ENCODE peak calls at places on chromosomes 5 and 9, in six cellular contexts. One of them, this sample, is unnamed.

GRCh38 chr9:119005162-119005561 is 364.1 kb downstream of the BRINP1 start:
- DNase-seq in A549: no peak
- DNase-seq in fibroblast of pulmonary artery: no peak
- DNase-seq in neural progenitor cell: peak
- DNase-seq in cardiac muscle cell: peak
- DNase-seq in transverse colon: no peak
- DNase-seq in this sample: no peak

GRCh38 chr9:124208571-124208970 is 49.2 kb upstream of the NEK6 start:
- DNase-seq in fibroblast of pulmonary artery: no peak
- DNase-seq in cardiac muscle cell: no peak
- DNase-seq in transverse colon: no peak
- DNase-seq in neural progenitor cell: no peak
- DNase-seq in A549: no peak
- DNase-seq in this sample: no peak

GRCh38 chr5:136198453-136198852 is 5.5 kb upstream of the SMIM32 start:
- DNase-seq in neural progenitor cell: no peak
- DNase-seq in fibroblast of pulmonary artery: no peak
- DNase-seq in A549: no peak
- DNase-seq in transverse colon: no peak
- DNase-seq in cardiac muscle cell: no peak
- DNase-seq in this sample: no peak

GRCh38 chr9:38068616-38068865 is 486 bp downstream of the SHB start:
- DNase-seq in neural progenitor cell: no peak
- DNase-seq in transverse colon: peak
- DNase-seq in A549: no peak
- DNase-seq in fibroblast of pulmonary artery: peak
- DNase-seq in cardiac muscle cell: peak
- DNase-seq in this sample: peak

GRCh38 chr9:135951889-135952663 is 9.1 kb downstream of the UBAC1 start:
- DNase-seq in transverse colon: no peak
- DNase-seq in cardiac muscle cell: peak
- DNase-seq in neural progenitor cell: peak
- DNase-seq in fibroblast of pulmonary artery: no peak
- DNase-seq in A549: no peak
- DNase-seq in this sample: no peak

GRCh38 chr5:144219869-144220268 is 49.2 kb downstream of the KCTD16 start:
- DNase-seq in cardiac muscle cell: no peak
- DNase-seq in fibroblast of pulmonary artery: no peak
- DNase-seq in transverse colon: no peak
- DNase-seq in neural progenitor cell: no peak
- DNase-seq in A549: no peak
- DNase-seq in this sample: no peak

GRCh38 chr5:147701468-147701867 is 81.1 kb downstream of the JAKMIP2 start:
- DNase-seq in A549: no peak
- DNase-seq in neural progenitor cell: no peak
- DNase-seq in cardiac muscle cell: no peak
- DNase-seq in transverse colon: no peak
- DNase-seq in fibroblast of pulmonary artery: no peak
- DNase-seq in this sample: no peak

GRCh38 chr9:121485618-121486531 is 13.8 kb downstream of the GGTA1 start:
- DNase-seq in neural progenitor cell: no peak
- DNase-seq in A549: no peak
- DNase-seq in fibroblast of pulmonary artery: no peak
- DNase-seq in transverse colon: no peak
- DNase-seq in cardiac muscle cell: no peak
- DNase-seq in this sample: no peak

GRCh38 chr5:140647042-140647341 is 438 bp downstream of the NDUFA2 start:
- DNase-seq in A549: no peak
- DNase-seq in cardiac muscle cell: no peak
- DNase-seq in fibroblast of pulmonary artery: no peak
- DNase-seq in neural progenitor cell: no peak
- DNase-seq in transverse colon: no peak
- DNase-seq in this sample: no peak

GRCh38 chr9:19231126-19232035 is 888 bp downstream of the DENND4C start:
- DNase-seq in transverse colon: peak
- DNase-seq in fibroblast of pulmonary artery: peak
- DNase-seq in cardiac muscle cell: peak
- DNase-seq in A549: peak
- DNase-seq in neural progenitor cell: peak
- DNase-seq in this sample: peak

GRCh38 chr5:16552666-16553343 is 64.0 kb downstream of the RETREG1 start:
- DNase-seq in fibroblast of pulmonary artery: peak
- DNase-seq in cardiac muscle cell: peak
- DNase-seq in A549: peak
- DNase-seq in transverse colon: peak
- DNase-seq in neural progenitor cell: peak
- DNase-seq in this sample: peak

GRCh38 chr5:18433336-18433735 is 799.1 kb downstream of the TAF11L14 start:
- DNase-seq in neural progenitor cell: no peak
- DNase-seq in fibroblast of pulmonary artery: no peak
- DNase-seq in A549: no peak
- DNase-seq in transverse colon: no peak
- DNase-seq in cardiac muscle cell: peak
- DNase-seq in this sample: no peak

GRCh38 chr9:7368410-7369292 is 430.9 kb downstream of the DMAC1 start:
- DNase-seq in neural progenitor cell: no peak
- DNase-seq in cardiac muscle cell: peak
- DNase-seq in A549: no peak
- DNase-seq in fibroblast of pulmonary artery: peak
- DNase-seq in transverse colon: no peak
- DNase-seq in this sample: peak

GRCh38 chr5:164233796-164234195 is 728.4 kb downstream of the MAT2B start:
- DNase-seq in transverse colon: no peak
- DNase-seq in neural progenitor cell: no peak
- DNase-seq in A549: no peak
- DNase-seq in cardiac muscle cell: no peak
- DNase-seq in fibroblast of pulmonary artery: peak
- DNase-seq in this sample: peak

GRCh38 chr9:90433398-90433890 is 209.2 kb downstream of the DIRAS2 start:
- DNase-seq in transverse colon: no peak
- DNase-seq in cardiac muscle cell: peak
- DNase-seq in neural progenitor cell: peak
- DNase-seq in fibroblast of pulmonary artery: peak
- DNase-seq in A549: peak
- DNase-seq in this sample: peak

GRCh38 chr9:87436694-87437093 is 61.0 kb upstream of the DAPK1 start:
- DNase-seq in cardiac muscle cell: no peak
- DNase-seq in A549: no peak
- DNase-seq in neural progenitor cell: no peak
- DNase-seq in fibroblast of pulmonary artery: no peak
- DNase-seq in transverse colon: no peak
- DNase-seq in this sample: no peak

GRCh38 chr5:169789417-169789816 is 152.3 kb downstream of the DOCK2 start:
- DNase-seq in A549: no peak
- DNase-seq in neural progenitor cell: no peak
- DNase-seq in cardiac muscle cell: no peak
- DNase-seq in fibroblast of pulmonary artery: no peak
- DNase-seq in transverse colon: no peak
- DNase-seq in this sample: no peak

GRCh38 chr5:1793301-1793740 is 6.3 kb downstream of the MRPL36 start:
- DNase-seq in fibroblast of pulmonary artery: peak
- DNase-seq in cardiac muscle cell: no peak
- DNase-seq in A549: no peak
- DNase-seq in transverse colon: no peak
- DNase-seq in neural progenitor cell: no peak
- DNase-seq in this sample: peak

GRCh38 chr5:143605403-143606005 is 202.0 kb upstream of the NR3C1 start:
- DNase-seq in A549: no peak
- DNase-seq in fibroblast of pulmonary artery: peak
- DNase-seq in transverse colon: peak
- DNase-seq in neural progenitor cell: no peak
- DNase-seq in cardiac muscle cell: no peak
- DNase-seq in this sample: peak

GRCh38 chr5:71631070-71631469 is 43.9 kb downstream of the MCCC2 start:
- DNase-seq in transverse colon: no peak
- DNase-seq in fibroblast of pulmonary artery: no peak
- DNase-seq in cardiac muscle cell: peak
- DNase-seq in A549: no peak
- DNase-seq in neural progenitor cell: no peak
- DNase-seq in this sample: no peak

GRCh38 chr5:71633255-71634155 is 46.4 kb downstream of the MCCC2 start:
- DNase-seq in cardiac muscle cell: no peak
- DNase-seq in transverse colon: no peak
- DNase-seq in fibroblast of pulmonary artery: peak
- DNase-seq in neural progenitor cell: no peak
- DNase-seq in A549: no peak
- DNase-seq in this sample: peak

GRCh38 chr5:71632168-71632567 is 45.0 kb downstream of the MCCC2 start:
- DNase-seq in cardiac muscle cell: no peak
- DNase-seq in fibroblast of pulmonary artery: no peak
- DNase-seq in A549: no peak
- DNase-seq in neural progenitor cell: no peak
- DNase-seq in transverse colon: no peak
- DNase-seq in this sample: no peak

DNA sequence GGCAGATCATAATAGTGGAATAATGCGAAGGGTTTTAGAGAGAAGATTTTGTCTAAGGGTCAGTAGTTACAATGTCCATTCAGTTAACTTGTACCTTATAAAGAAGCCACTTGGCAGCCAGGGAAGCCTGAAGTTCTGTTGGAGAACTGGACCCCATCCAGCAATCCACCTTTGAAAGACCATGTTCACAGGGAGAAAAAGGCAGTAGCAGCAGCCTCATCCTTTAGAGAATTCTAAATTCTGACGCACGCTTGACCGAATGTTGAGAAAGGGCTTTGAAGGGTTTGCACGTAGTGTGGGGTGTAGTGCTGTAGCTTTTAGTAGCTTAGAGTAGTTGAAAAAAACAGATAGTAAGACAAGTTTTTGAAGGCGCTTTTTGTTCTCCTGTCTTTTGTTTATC is 42.8 kb downstream of the MCCC2 start:
- DNase-seq in transverse colon: no peak
- DNase-seq in neural progenitor cell: peak
- DNase-seq in fibroblast of pulmonary artery: no peak
- DNase-seq in cardiac muscle cell: peak
- DNase-seq in A549: no peak
- DNase-seq in this sample: no peak
- TF ChIP-seq CTCF in transverse colon: no peak
- TF ChIP-seq CTCF in neural progenitor cell: no peak
- TF ChIP-seq CTCF in fibroblast of pulmonary artery: no peak
- TF ChIP-seq CTCF in cardiac muscle cell: no peak
- TF ChIP-seq CTCF in A549: no peak
- TF ChIP-seq CTCF in this sample: no peak

GRCh38 chr5:62534461-62535236 is 44.0 kb upstream of the LRRC70 start:
- DNase-seq in A549: no peak
- DNase-seq in neural progenitor cell: no peak
- DNase-seq in transverse colon: no peak
- DNase-seq in cardiac muscle cell: no peak
- DNase-seq in fibroblast of pulmonary artery: no peak
- DNase-seq in this sample: no peak

GRCh38 chr5:62536783-62537182 is 41.8 kb upstream of the LRRC70 start:
- DNase-seq in cardiac muscle cell: no peak
- DNase-seq in neural progenitor cell: no peak
- DNase-seq in fibroblast of pulmonary artery: no peak
- DNase-seq in transverse colon: no peak
- DNase-seq in A549: no peak
- DNase-seq in this sample: no peak

GRCh38 chr5:62533597-62533996 is 45.0 kb upstream of the LRRC70 start:
- DNase-seq in transverse colon: no peak
- DNase-seq in fibroblast of pulmonary artery: no peak
- DNase-seq in neural progenitor cell: no peak
- DNase-seq in A549: no peak
- DNase-seq in cardiac muscle cell: no peak
- DNase-seq in this sample: no peak

GRCh38 chr5:62538017-62538942 is 40.3 kb upstream of the LRRC70 start:
- DNase-seq in A549: no peak
- DNase-seq in cardiac muscle cell: no peak
- DNase-seq in neural progenitor cell: no peak
- DNase-seq in transverse colon: no peak
- DNase-seq in fibroblast of pulmonary artery: peak
- DNase-seq in this sample: peak

GRCh38 chr5:62536232-62536631 is 42.4 kb upstream of the LRRC70 start:
- DNase-seq in neural progenitor cell: no peak
- DNase-seq in cardiac muscle cell: no peak
- DNase-seq in A549: no peak
- DNase-seq in transverse colon: no peak
- DNase-seq in fibroblast of pulmonary artery: no peak
- DNase-seq in this sample: no peak
- H3K4me3 ChIP-seq in neural progenitor cell: no peak
- H3K4me3 ChIP-seq in cardiac muscle cell: no peak
- H3K4me3 ChIP-seq in A549: no peak
- H3K4me3 ChIP-seq in transverse colon: no peak
- H3K4me3 ChIP-seq in fibroblast of pulmonary artery: no peak
- H3K4me3 ChIP-seq in this sample: no peak

GRCh38 chr9:131545003-131545785 is at the start of gene PRRT1B:
- DNase-seq in neural progenitor cell: no peak
- DNase-seq in A549: peak
- DNase-seq in fibroblast of pulmonary artery: no peak
- DNase-seq in cardiac muscle cell: no peak
- DNase-seq in transverse colon: peak
- DNase-seq in this sample: no peak

GRCh38 chr9:131552030-131552429 is 6.7 kb downstream of the PRRT1B start:
- DNase-seq in neural progenitor cell: no peak
- DNase-seq in A549: no peak
- DNase-seq in fibroblast of pulmonary artery: no peak
- DNase-seq in transverse colon: no peak
- DNase-seq in cardiac muscle cell: no peak
- DNase-seq in this sample: no peak

GRCh38 chr9:131545786-131546335 is 538 bp downstream of the PRRT1B start:
- DNase-seq in cardiac muscle cell: no peak
- DNase-seq in neural progenitor cell: no peak
- DNase-seq in A549: peak
- DNase-seq in transverse colon: no peak
- DNase-seq in fibroblast of pulmonary artery: no peak
- DNase-seq in this sample: no peak

GRCh38 chr9:131543141-131543540 is 2.2 kb upstream of the PRRT1B start:
- DNase-seq in cardiac muscle cell: no peak
- DNase-seq in fibroblast of pulmonary artery: no peak
- DNase-seq in neural progenitor cell: no peak
- DNase-seq in transverse colon: no peak
- DNase-seq in A549: no peak
- DNase-seq in this sample: no peak

GRCh38 chr9:131546336-131547084 is 1.2 kb downstream of the PRRT1B start:
- DNase-seq in cardiac muscle cell: peak
- DNase-seq in A549: peak
- DNase-seq in fibroblast of pulmonary artery: no peak
- DNase-seq in transverse colon: no peak
- DNase-seq in neural progenitor cell: no peak
- DNase-seq in this sample: no peak
- TF ChIP-seq CTCF in cardiac muscle cell: no peak
- TF ChIP-seq CTCF in A549: no peak
- TF ChIP-seq CTCF in fibroblast of pulmonary artery: no peak
- TF ChIP-seq CTCF in transverse colon: no peak
- TF ChIP-seq CTCF in neural progenitor cell: no peak
- TF ChIP-seq CTCF in this sample: peak

GRCh38 chr5:167833456-167833855 is 458.0 kb upstream of the WWC1 start:
- DNase-seq in A549: no peak
- DNase-seq in neural progenitor cell: no peak
- DNase-seq in cardiac muscle cell: no peak
- DNase-seq in fibroblast of pulmonary artery: no peak
- DNase-seq in transverse colon: no peak
- DNase-seq in this sample: no peak
- H3K4me3 ChIP-seq in A549: no peak
- H3K4me3 ChIP-seq in neural progenitor cell: no peak
- H3K4me3 ChIP-seq in cardiac muscle cell: no peak
- H3K4me3 ChIP-seq in fibroblast of pulmonary artery: no peak
- H3K4me3 ChIP-seq in transverse colon: no peak
- H3K4me3 ChIP-seq in this sample: no peak

GRCh38 chr5:174581483-174581882 is 142.9 kb upstream of the MSX2 start:
- DNase-seq in transverse colon: no peak
- DNase-seq in fibroblast of pulmonary artery: no peak
- DNase-seq in neural progenitor cell: peak
- DNase-seq in cardiac muscle cell: peak
- DNase-seq in A549: peak
- DNase-seq in this sample: peak
- TF ChIP-seq CTCF in transverse colon: no peak
- TF ChIP-seq CTCF in fibroblast of pulmonary artery: peak
- TF ChIP-seq CTCF in neural progenitor cell: peak
- TF ChIP-seq CTCF in cardiac muscle cell: peak
- TF ChIP-seq CTCF in A549: peak
- TF ChIP-seq CTCF in this sample: peak